ENCODE peak calls at places on chromosomes 5 and 9, in seven cellular contexts. One of them, this sample, is unnamed.

GRCh38 chr5:6785161-6785860 is 72.1 kb downstream of the TENT4A start:
- DNase-seq in EH: no peak
- DNase-seq in GM12891: no peak
- DNase-seq in GM03348: no peak
- DNase-seq in activated CD4-positive, alpha-beta T cell treated with anti-CD3 and anti-CD28 coated beads, Interleukin-2, amount 50 U/mL, for 48 hours: no peak
- DNase-seq in ACHN: no peak
- DNase-seq in breast epithelium: no peak
- DNase-seq in this sample: no peak

GRCh38 chr5:172748341-172748843 is 22.6 kb downstream of the DUSP1 start:
- DNase-seq in EH: no peak
- DNase-seq in GM12891: no peak
- DNase-seq in GM03348: no peak
- DNase-seq in activated CD4-positive, alpha-beta T cell treated with anti-CD3 and anti-CD28 coated beads, Interleukin-2, amount 50 U/mL, for 48 hours: no peak
- DNase-seq in ACHN: no peak
- DNase-seq in breast epithelium: no peak
- DNase-seq in this sample: no peak

GRCh38 chr5:108461628-108462367 is 79.9 kb upstream of the FBXL17 start:
- DNase-seq in EH: peak
- DNase-seq in GM12891: no peak
- DNase-seq in GM03348: peak
- DNase-seq in activated CD4-positive, alpha-beta T cell treated with anti-CD3 and anti-CD28 coated beads, Interleukin-2, amount 50 U/mL, for 48 hours: no peak
- DNase-seq in ACHN: no peak
- DNase-seq in breast epithelium: no peak
- DNase-seq in this sample: no peak

GRCh38 chr9:137286980-137287383 is 9.5 kb downstream of the TOR4A start:
- DNase-seq in EH: peak
- DNase-seq in GM12891: no peak
- DNase-seq in GM03348: peak
- DNase-seq in activated CD4-positive, alpha-beta T cell treated with anti-CD3 and anti-CD28 coated beads, Interleukin-2, amount 50 U/mL, for 48 hours: no peak
- DNase-seq in ACHN: peak
- DNase-seq in breast epithelium: no peak
- DNase-seq in this sample: peak

GRCh38 chr9:131630206-131630831 is 85.0 kb downstream of the PRRT1B start:
- DNase-seq in EH: no peak
- DNase-seq in GM12891: no peak
- DNase-seq in GM03348: no peak
- DNase-seq in activated CD4-positive, alpha-beta T cell treated with anti-CD3 and anti-CD28 coated beads, Interleukin-2, amount 50 U/mL, for 48 hours: peak
- DNase-seq in ACHN: no peak
- DNase-seq in breast epithelium: no peak
- DNase-seq in this sample: no peak

GRCh38 chr5:61598140-61598539 is 266.1 kb downstream of the ZSWIM6 start:
- DNase-seq in EH: no peak
- DNase-seq in GM12891: no peak
- DNase-seq in GM03348: no peak
- DNase-seq in activated CD4-positive, alpha-beta T cell treated with anti-CD3 and anti-CD28 coated beads, Interleukin-2, amount 50 U/mL, for 48 hours: no peak
- DNase-seq in ACHN: no peak
- DNase-seq in breast epithelium: no peak
- DNase-seq in this sample: no peak

GRCh38 chr5:39758426-39758825 is 333.6 kb upstream of the DAB2 start:
- DNase-seq in EH: peak
- DNase-seq in GM12891: no peak
- DNase-seq in GM03348: no peak
- DNase-seq in activated CD4-positive, alpha-beta T cell treated with anti-CD3 and anti-CD28 coated beads, Interleukin-2, amount 50 U/mL, for 48 hours: no peak
- DNase-seq in ACHN: no peak
- DNase-seq in breast epithelium: no peak
- DNase-seq in this sample: no peak

GRCh38 chr5:17255471-17256016 is 38.1 kb downstream of the BASP1 start:
- DNase-seq in EH: no peak
- DNase-seq in GM12891: no peak
- DNase-seq in GM03348: no peak
- DNase-seq in activated CD4-positive, alpha-beta T cell treated with anti-CD3 and anti-CD28 coated beads, Interleukin-2, amount 50 U/mL, for 48 hours: no peak
- DNase-seq in ACHN: no peak
- DNase-seq in breast epithelium: no peak
- DNase-seq in this sample: no peak

GRCh38 chr5:155211764-155212163 is 198.2 kb downstream of the KIF4B start:
- DNase-seq in EH: no peak
- DNase-seq in GM12891: no peak
- DNase-seq in GM03348: no peak
- DNase-seq in activated CD4-positive, alpha-beta T cell treated with anti-CD3 and anti-CD28 coated beads, Interleukin-2, amount 50 U/mL, for 48 hours: no peak
- DNase-seq in ACHN: no peak
- DNase-seq in breast epithelium: no peak
- DNase-seq in this sample: no peak

GRCh38 chr5:84162695-84163094 is 222.0 kb downstream of the EDIL3 start:
- DNase-seq in EH: no peak
- DNase-seq in GM12891: no peak
- DNase-seq in GM03348: no peak
- DNase-seq in activated CD4-positive, alpha-beta T cell treated with anti-CD3 and anti-CD28 coated beads, Interleukin-2, amount 50 U/mL, for 48 hours: no peak
- DNase-seq in ACHN: no peak
- DNase-seq in breast epithelium: no peak
- DNase-seq in this sample: no peak

GRCh38 chr9:87290241-87290700 is 207.4 kb upstream of the DAPK1 start:
- DNase-seq in EH: peak
- DNase-seq in GM12891: no peak
- DNase-seq in GM03348: peak
- DNase-seq in activated CD4-positive, alpha-beta T cell treated with anti-CD3 and anti-CD28 coated beads, Interleukin-2, amount 50 U/mL, for 48 hours: no peak
- DNase-seq in ACHN: no peak
- DNase-seq in breast epithelium: no peak
- DNase-seq in this sample: no peak

GRCh38 chr9:16461231-16461840 is 409.1 kb downstream of the BNC2 start:
- DNase-seq in EH: no peak
- DNase-seq in GM12891: no peak
- DNase-seq in GM03348: no peak
- DNase-seq in activated CD4-positive, alpha-beta T cell treated with anti-CD3 and anti-CD28 coated beads, Interleukin-2, amount 50 U/mL, for 48 hours: no peak
- DNase-seq in ACHN: peak
- DNase-seq in breast epithelium: no peak
- DNase-seq in this sample: no peak

GRCh38 chr9:87501806-87502205 is 4.1 kb downstream of the DAPK1 start:
- DNase-seq in EH: no peak
- DNase-seq in GM12891: no peak
- DNase-seq in GM03348: no peak
- DNase-seq in activated CD4-positive, alpha-beta T cell treated with anti-CD3 and anti-CD28 coated beads, Interleukin-2, amount 50 U/mL, for 48 hours: no peak
- DNase-seq in ACHN: no peak
- DNase-seq in breast epithelium: no peak
- DNase-seq in this sample: no peak

This sample was measured in H54.